ENCODE peak calls at places on chromosomes 2 and 18, in eight cellular contexts. S, X, N, T, Z, O, B and H are unnamed samples.

GRCh38 chr2:240337028-240337427 is 98.4 kb upstream of the GPC1 start:
- DNase-seq in O (no peak), B (no peak), X (no peak), Z (no peak), S (no peak), N (no peak), T (no peak), H (no peak)

GRCh38 chr2:200668473-200668872 is 82.7 kb downstream of the AOX1 start:
- DNase-seq in N (no peak), Z (no peak), T (no peak), B (no peak), X (no peak), S (no peak), O (no peak), H (no peak)

GRCh38 chr2:230796280-230796862 is 68.4 kb upstream of the ITM2C start:
- DNase-seq in S (no peak), N (peak; percentile 63), T (peak; percentile 65), X (no peak), B (no peak), O (no peak), Z (peak; percentile 69), H (peak; percentile 57)

GRCh38 chr2:231648579-231649174 is 56.0 kb downstream of the TEX44 start:
- DNase-seq in X (peak; percentile 91), S (peak; percentile 72), T (peak; percentile 34), O (peak; percentile 74), B (no peak), Z (peak; percentile 55), N (peak; percentile 32), H (peak; percentile 35)

GRCh38 chr2:1491751-1492150 is 78.5 kb downstream of the TPO start:
- DNase-seq in B (no peak), N (no peak), T (no peak), Z (no peak), X (no peak), O (no peak), S (no peak), H (no peak)

GRCh38 chr2:23590227-23590869 is 205.4 kb downstream of the KLHL29 start:
- DNase-seq in S (no peak), Z (no peak), O (no peak), N (no peak), B (no peak), X (no peak), T (no peak), H (no peak)

GRCh38 chr2:18356676-18357075 is 203.8 kb downstream of the RDH14 start:
- DNase-seq in O (no peak), N (no peak), Z (peak; percentile 64), T (peak; percentile 12), X (no peak), S (no peak), B (no peak), H (peak; percentile 57)

GRCh38 chr2:46803551-46803885 is 112.1 kb downstream of the MCFD2 start:
- DNase-seq in O (no peak), N (no peak), Z (no peak), B (no peak), S (no peak), X (peak; percentile 9), T (no peak), H (no peak)

GRCh38 chr2:164597988-164598387 is 23.3 kb downstream of the GRB14 start:
- DNase-seq in Z (no peak), B (no peak), X (no peak), S (no peak), T (no peak), N (peak; percentile 35), O (no peak), H (no peak)

GRCh38 chr2:42913280-42913878 is 121.0 kb upstream of the HAAO start:
- DNase-seq in N (peak; percentile 55), X (no peak), O (no peak), S (no peak), B (no peak), Z (no peak), T (no peak), H (no peak)

GRCh38 chr2:202881570-202881969 is 10.0 kb upstream of the ICA1L start:
- DNase-seq in X (no peak), Z (no peak), O (no peak), N (no peak), S (no peak), B (no peak), T (no peak), H (no peak)

GRCh38 chr2:191643425-191643824 is 34.5 kb upstream of the NABP1 start:
- DNase-seq in T (no peak), N (no peak), B (no peak), X (peak; percentile 50), Z (no peak), S (no peak), O (no peak), H (no peak)

GRCh38 chr18:23565916-23566547 is 20.3 kb downstream of the NPC1 start:
- DNase-seq in N (no peak), O (no peak), Z (no peak), B (no peak), T (no peak), S (no peak), X (no peak), H (no peak)

GRCh38 chr2:238032755-238033337 is 28.0 kb upstream of the SCLY start:
- DNase-seq in T (no peak), X (no peak), N (no peak), B (no peak), Z (no peak), O (no peak), S (no peak), H (no peak)

GRCh38 chr2:21135585-21135984 is 11.8 kb downstream of the TDRD15 start:
- DNase-seq in T (no peak), Z (no peak), N (no peak), B (no peak), O (no peak), X (no peak), S (no peak), H (no peak)

GRCh38 chr18:77250501-77250925 is 865 bp downstream of the GALR1 start:
- DNase-seq in S (no peak), Z (no peak), N (no peak), O (no peak), X (no peak), T (no peak), B (no peak), H (no peak)

GRCh38 chr2:201908901-201909300 is 102.6 kb downstream of the CDK15 start:
- DNase-seq in T (no peak), B (no peak), Z (peak; percentile 53), X (no peak), N (peak; percentile 16), O (no peak), S (no peak), H (no peak)

GRCh38 chr2:203019142-203019541 is 4.5 kb downstream of the NBEAL1 start:
- DNase-seq in B (no peak), Z (no peak), X (no peak), N (no peak), S (no peak), T (no peak), O (no peak), H (no peak)

GRCh38 chr2:56940054-56940453 is 756.3 kb downstream of the CCDC85A start:
- DNase-seq in S (no peak), Z (no peak), T (no peak), O (no peak), B (no peak), X (no peak), N (no peak), H (no peak)

GRCh38 chr2:44102790-44103642 is 65.7 kb upstream of the PPM1B start:
- DNase-seq in X (no peak), T (peak; percentile 13), Z (no peak), N (peak; percentile 57), B (no peak), S (no peak), O (no peak), H (no peak)

DNA sequence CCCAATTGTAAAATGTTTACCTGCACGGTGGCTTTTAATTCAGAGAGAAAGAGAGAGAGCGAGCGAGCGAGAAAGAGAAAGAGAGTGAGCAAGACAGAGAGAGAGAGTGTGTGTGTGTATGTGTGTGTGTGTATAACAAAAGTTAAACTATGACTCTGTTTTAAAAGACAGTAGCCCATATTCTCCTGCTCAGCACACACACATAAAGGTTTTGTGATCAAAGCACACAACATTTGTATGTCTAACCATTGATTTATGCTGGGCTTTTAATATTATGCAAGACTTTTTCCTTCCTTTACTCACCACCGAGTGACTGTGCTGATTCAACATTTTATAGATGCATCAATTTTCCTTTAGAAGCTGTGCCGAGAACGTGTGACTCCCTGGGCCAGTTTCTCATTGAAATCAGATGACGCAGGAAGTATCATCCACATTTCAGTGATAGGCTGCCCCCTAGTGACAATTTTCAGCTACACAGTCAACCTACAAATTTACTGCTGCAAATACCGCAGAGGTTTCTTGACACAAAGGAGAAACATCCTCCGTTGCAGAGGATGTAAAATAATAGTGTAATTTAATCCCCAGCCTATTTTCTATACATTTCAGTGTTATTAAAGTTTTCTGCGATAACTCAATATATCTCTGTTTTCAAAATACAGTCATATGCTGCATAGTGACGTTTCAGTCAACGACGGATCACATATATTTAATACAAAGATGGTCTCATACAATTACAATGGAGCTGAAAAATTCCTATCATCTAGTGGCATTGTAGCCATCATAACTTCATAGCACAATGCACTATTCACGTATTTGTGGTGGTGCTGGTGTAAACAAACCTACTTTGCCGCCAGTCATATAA is 165.9 kb upstream of the TANK start:
- DNase-seq in Z (peak; percentile 96), O (peak; percentile 60), T (peak; percentile 95), S (peak; percentile 32), N (peak; percentile 97), X (peak; percentile 81), B (peak; percentile 82), H (peak; percentile 92)
- H3K4me3 ChIP-seq in Z (peak overlapping the region; percentile 34), O (no peak overlapping the region), T (no peak overlapping the region), S (peak overlapping the region; percentile 13), N (no peak overlapping the region), X (no peak overlapping the region), B (no peak overlapping the region), H (no peak overlapping the region)

GRCh38 chr2:183610724-183611123 is 486.5 kb downstream of the NUP35 start:
- DNase-seq in O (no peak), T (no peak), X (no peak), S (no peak), B (no peak), Z (no peak), N (no peak), H (no peak)
- TF ChIP-seq CTCF in O (no peak), T (no peak), X (no peak), S (no peak), B (no peak), Z (no peak), N (no peak), H (no peak)

GRCh38 chr2:27752551-27753237 is 18.8 kb upstream of the MRPL33 start:
- DNase-seq in T (no peak), Z (no peak), X (peak; percentile 51), B (no peak), O (no peak), S (no peak), N (no peak), H (no peak)
- H3K4me3 ChIP-seq in T (no peak overlapping the region), Z (no peak overlapping the region), X (no peak overlapping the region), B (no peak overlapping the region), O (no peak overlapping the region), S (no peak overlapping the region), N (no peak overlapping the region), H (no peak overlapping the region)

GRCh38 chr18:4672152-4672551 is 217.0 kb upstream of the DLGAP1 start:
- DNase-seq in N (no peak), S (no peak), B (no peak), Z (no peak), X (no peak), O (no peak), T (no peak), H (no peak)

DNA sequence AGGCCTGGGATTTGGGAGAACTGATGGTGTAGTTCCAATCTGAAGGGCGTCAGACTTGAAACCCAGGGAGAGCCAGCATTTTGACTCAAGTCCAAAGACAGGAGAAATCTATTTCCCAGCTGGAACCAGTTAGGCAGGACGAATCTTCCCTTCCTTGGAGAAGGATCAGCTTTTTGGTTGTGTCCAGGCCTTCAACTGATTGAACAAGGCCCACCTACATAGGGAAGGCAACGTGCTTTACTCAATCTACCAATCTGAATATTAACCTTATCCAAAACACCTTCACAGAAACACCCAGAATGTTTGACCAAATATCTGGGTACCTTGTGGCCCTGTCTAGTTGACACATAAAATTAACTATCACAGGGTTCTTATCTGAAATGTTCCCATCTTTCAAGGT is 221.9 kb upstream of the DLGAP1 start:
- DNase-seq in S (no peak), Z (no peak), T (no peak), N (no peak), O (no peak), X (no peak), B (no peak), H (no peak)
- TF ChIP-seq CTCF in S (no peak), Z (no peak), T (no peak), N (no peak), O (no peak), X (no peak), B (no peak), H (no peak)